ENCODE peak calls at places on chromosomes 7 and 10, in ten cellular contexts. K is sigmoid colon, C is HL-60, X is suprapubic skin, V is upper lobe of left lung, R is prostate gland, J is spleen, P is HCT116, E is Panc1, G is HepG2. L is an unnamed sample.

GRCh38 chr10:12844796-12845524 is 156.6 kb downstream of the CCDC3 start:
- DNase-seq in R (peak), E (peak), K (peak), G (peak), X (peak), J (no peak), C (no peak), P (peak), V (no peak), L (no peak)

GRCh38 chr10:101016814-101017213 is 14.1 kb downstream of the PDZD7 start:
- DNase-seq in G (no peak), J (no peak), V (no peak), E (no peak), X (no peak), C (no peak), P (no peak), R (no peak), K (no peak), L (no peak)

GRCh38 chr7:158027646-158028045 is 560.0 kb downstream of the PTPRN2 start:
- DNase-seq in X (peak), R (no peak), P (no peak), J (no peak), K (peak), G (no peak), C (no peak), V (no peak), E (no peak), L (peak)

GRCh38 chr7:65951837-65952578 is 30.0 kb downstream of the GUSB start:
- DNase-seq in J (no peak), E (no peak), P (no peak), R (no peak), C (no peak), X (peak), K (no peak), G (no peak), V (peak), L (no peak)

GRCh38 chr10:101783736-101784118 is 481 bp upstream of the NPM3 start:
- DNase-seq in G (no peak), J (no peak), C (no peak), X (no peak), E (no peak), V (no peak), K (no peak), P (no peak), R (no peak), L (no peak)

GRCh38 chr10:71589617-71590551 is 129.7 kb downstream of the C10orf105 start:
- DNase-seq in K (no peak), R (peak), G (peak), C (peak), X (no peak), E (no peak), V (no peak), J (no peak), P (no peak), L (no peak)

GRCh38 chr10:36187382-36188042 is 545.4 kb upstream of the FZD8 start:
- DNase-seq in C (no peak), X (no peak), J (no peak), P (no peak), E (no peak), K (peak), G (no peak), R (no peak), V (no peak), L (no peak)

GRCh38 chr10:13074562-13075451 is 25.2 kb upstream of the OPTN start:
- DNase-seq in X (no peak), V (peak), G (peak), P (peak), R (peak), J (peak), C (peak), K (peak), E (no peak), L (peak)

GRCh38 chr7:25389489-25390106 is 161.3 kb upstream of the NPVF start:
- DNase-seq in K (no peak), E (no peak), V (no peak), G (peak), P (peak), C (peak), X (no peak), R (no peak), J (no peak), L (no peak)

GRCh38 chr7:1121476-1121875 is 33.6 kb downstream of the GPER1 start:
- DNase-seq in P (no peak), C (no peak), R (no peak), K (no peak), E (no peak), X (no peak), V (no peak), G (no peak), J (no peak), L (no peak)

GRCh38 chr10:62380002-62380401 is 5.8 kb downstream of the ZNF365 start:
- DNase-seq in V (no peak), P (peak), E (peak), C (no peak), G (peak), R (no peak), K (no peak), X (no peak), J (no peak), L (no peak)

GRCh38 chr7:786472-787255 is 45.6 kb upstream of the SUN1 start:
- DNase-seq in R (peak), C (peak), V (peak), J (peak), P (peak), X (no peak), G (peak), K (peak), E (peak), L (peak)

GRCh38 chr7:499853-500485 is 19.7 kb downstream of the PDGFA start:
- DNase-seq in G (no peak), K (peak), V (peak), P (no peak), C (no peak), E (no peak), R (no peak), J (peak), X (no peak), L (no peak)

GRCh38 chr10:6045600-6046457 is 16.3 kb downstream of the IL2RA start:
- DNase-seq in K (peak), E (no peak), V (no peak), P (no peak), R (no peak), J (no peak), X (no peak), C (no peak), G (no peak), L (no peak)

GRCh38 chr7:138142583-138143201 is 66.4 kb downstream of the AKR1D1 start:
- DNase-seq in E (no peak), C (no peak), K (no peak), R (no peak), G (no peak), P (no peak), X (no peak), V (no peak), J (no peak), L (no peak)

GRCh38 chr10:43055991-43056567 is 20.8 kb upstream of the RET start:
- DNase-seq in E (no peak), X (peak), J (peak), C (no peak), K (peak), G (no peak), V (no peak), R (no peak), P (no peak), L (no peak)

GRCh38 chr7:115678049-115678982 is 352.2 kb downstream of the TFEC start:
- DNase-seq in J (no peak), X (no peak), P (no peak), C (no peak), K (no peak), R (peak), V (no peak), G (peak), E (no peak), L (no peak)

GRCh38 chr7:10022957-10023356 is 950.7 kb upstream of the PHF14 start:
- DNase-seq in X (no peak), C (no peak), P (peak), G (no peak), K (no peak), E (no peak), R (peak), V (no peak), J (no peak), L (no peak)

GRCh38 chr10:117364121-117364960 is 10.9 kb downstream of the PDZD8 start:
- DNase-seq in C (no peak), R (no peak), J (no peak), V (no peak), E (no peak), X (no peak), K (no peak), P (no peak), G (no peak), L (no peak)

GRCh38 chr10:132518572-132519381 is 18.8 kb upstream of the INPP5A start:
- DNase-seq in V (peak), R (peak), G (peak), J (peak), X (no peak), P (peak), E (no peak), C (no peak), K (no peak), L (peak)

GRCh38 chr10:110355922-110356627 is 51.4 kb upstream of the SMNDC1 start:
- DNase-seq in E (no peak), P (no peak), C (no peak), X (no peak), R (no peak), G (no peak), J (no peak), V (peak), K (no peak), L (no peak)

GRCh38 chr10:101272229-101272868 is 43.1 kb upstream of the LBX1 start:
- DNase-seq in G (peak), R (peak), K (peak), C (peak), V (no peak), P (peak), X (no peak), E (peak), J (peak), L (no peak)

GRCh38 chr7:26443761-26444160 is 152.1 kb downstream of the SNX10 start:
- DNase-seq in X (no peak), G (no peak), K (no peak), C (no peak), E (no peak), V (no peak), J (no peak), R (no peak), P (no peak), L (no peak)

GRCh38 chr7:79528421-79528820 is 75.0 kb upstream of the MAGI2 start:
- DNase-seq in J (no peak), G (no peak), V (no peak), E (no peak), P (peak), K (no peak), C (no peak), R (no peak), X (no peak), L (no peak)

GRCh38 chr7:100865971-100866720 is 1.0 kb upstream of the TRIP6 start:
- DNase-seq in K (peak), P (peak), V (peak), X (peak), G (no peak), E (no peak), J (peak), C (peak), R (peak), L (peak)

GRCh38 chr7:127927339-127927679 is 103.9 kb downstream of the LRRC4 start:
- DNase-seq in X (no peak), R (no peak), V (no peak), G (peak), J (no peak), P (no peak), E (no peak), K (no peak), C (peak), L (no peak)

GRCh38 chr10:118564652-118565051 is 30.8 kb downstream of the PRLHR start:
- DNase-seq in V (peak), X (no peak), J (no peak), K (no peak), P (no peak), E (no peak), R (no peak), G (no peak), C (peak), L (no peak)
- TF ChIP-seq CTCF in V (no peak), X (no peak), J (no peak), K (no peak), P (peak), E (peak), R (no peak), G (peak), C (no peak), L (no peak)

GRCh38 chr7:8761731-8762130 is 328.3 kb downstream of the NXPH1 start:
- DNase-seq in V (no peak), X (no peak), J (no peak), E (no peak), K (no peak), G (no peak), P (no peak), C (no peak), R (no peak), L (no peak)

GRCh38 chr7:8762803-8763202 is 329.4 kb downstream of the NXPH1 start:
- DNase-seq in K (no peak), R (no peak), E (no peak), X (no peak), C (no peak), V (no peak), P (no peak), G (no peak), J (no peak), L (no peak)

GRCh38 chr7:8765374-8765773 is 332.0 kb downstream of the NXPH1 start:
- DNase-seq in X (no peak), E (no peak), P (no peak), V (no peak), G (no peak), C (no peak), J (no peak), R (no peak), K (no peak), L (no peak)
- TF ChIP-seq POLR2AphosphoS5 in X (no peak), E (no peak), P (no peak), V (no peak), G (no peak), C (no peak), J (no peak), R (no peak), K (no peak), L (no peak)

DNA sequence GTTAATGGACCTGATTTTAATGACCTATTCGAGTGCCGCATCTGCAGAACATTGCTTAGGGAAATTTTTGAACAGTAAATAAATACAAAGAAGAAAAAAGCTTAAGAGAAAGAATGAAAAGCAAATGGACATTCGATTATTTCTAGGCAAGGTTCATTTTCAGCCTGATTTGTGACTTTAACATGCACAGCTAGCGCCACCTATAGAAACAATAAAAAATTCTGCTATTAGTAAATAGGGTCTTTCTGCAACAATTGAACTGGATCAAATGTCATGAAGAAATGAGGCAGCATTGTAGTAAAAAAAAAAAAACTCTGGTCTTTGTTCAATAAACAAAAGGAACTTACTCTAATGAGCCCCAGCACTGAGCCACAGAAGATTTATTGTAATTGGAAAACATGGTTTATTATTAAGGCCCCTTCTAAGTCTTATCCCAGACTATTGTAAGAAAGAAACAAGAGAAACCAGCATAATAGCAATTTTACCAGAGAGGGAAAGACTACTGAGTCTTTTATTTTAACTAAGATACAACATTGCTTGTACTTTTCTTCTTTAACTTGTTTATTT is 41.4 kb upstream of the GHITM start:
- DNase-seq in V (no peak), K (no peak), X (no peak), G (no peak), R (no peak), P (no peak), E (no peak), C (no peak), J (no peak), L (no peak)
- TF ChIP-seq CTCF in V (no peak), K (no peak), X (no peak), G (peak), R (no peak), P (peak), E (peak), C (peak), J (peak), L (no peak)

GRCh38 chr7:42236266-42237161 is 495 bp downstream of the GLI3 start:
- DNase-seq in R (peak), V (peak), X (peak), J (no peak), K (peak), G (no peak), P (no peak), C (peak), E (no peak), L (peak)
- TF ChIP-seq POLR2AphosphoS5 in R (peak), V (no peak), X (no peak), J (peak), K (peak), G (no peak), P (no peak), C (no peak), E (no peak), L (peak)

GRCh38 chr7:70808876-70809275 is 323.1 kb upstream of the GALNT17 start:
- DNase-seq in J (no peak), E (no peak), R (no peak), G (no peak), K (no peak), V (no peak), P (no peak), X (no peak), C (no peak), L (no peak)

GRCh38 chr7:70810558-70811139 is 321.3 kb upstream of the GALNT17 start:
- DNase-seq in G (peak), V (no peak), E (no peak), X (no peak), J (no peak), P (no peak), C (no peak), K (no peak), R (no peak), L (no peak)

GRCh38 chr7:70807650-70808049 is 324.3 kb upstream of the GALNT17 start:
- DNase-seq in E (no peak), R (no peak), P (no peak), V (peak), G (no peak), C (no peak), K (no peak), X (no peak), J (no peak), L (no peak)

DNA sequence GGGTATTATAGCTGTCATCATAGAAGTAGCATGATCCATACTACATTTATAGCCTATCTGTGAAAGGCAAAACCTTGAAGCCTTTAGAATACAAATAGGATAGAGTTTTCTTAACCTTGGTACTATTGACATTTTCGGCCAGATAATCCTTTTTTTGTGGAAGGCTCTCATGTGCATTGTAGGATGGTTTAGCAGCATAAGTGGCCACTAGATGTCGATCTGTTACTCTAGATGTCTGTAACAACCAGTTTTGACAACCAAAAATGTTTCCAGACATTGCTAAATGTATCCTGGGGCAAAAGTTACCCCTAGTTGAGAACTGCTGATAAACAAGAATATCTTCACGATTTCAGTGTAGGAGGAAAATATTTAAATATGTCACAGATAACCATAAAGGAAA is 319.4 kb upstream of the GALNT17 start:
- DNase-seq in G (peak), X (no peak), C (no peak), V (no peak), K (no peak), J (no peak), E (no peak), P (no peak), R (no peak), L (no peak)
- TF ChIP-seq CTCF in G (peak), X (no peak), C (no peak), V (no peak), K (no peak), J (no peak), E (peak), P (no peak), R (no peak), L (no peak)

GRCh38 chr7:55120501-55121198 is 101.8 kb downstream of the EGFR start:
- DNase-seq in K (no peak), C (no peak), P (no peak), J (no peak), R (peak), X (no peak), V (no peak), E (no peak), G (no peak), L (no peak)
- TF ChIP-seq POLR2AphosphoS5 in K (peak), C (no peak), P (no peak), J (no peak), R (peak), X (peak), V (peak), E (no peak), G (no peak), L (peak)

GRCh38 chr7:85021090-85021704 is 165.7 kb downstream of the SEMA3D start:
- DNase-seq in V (no peak), G (no peak), K (no peak), R (no peak), E (no peak), X (no peak), C (no peak), P (no peak), J (no peak), L (no peak)
- TF ChIP-seq CTCF in V (peak), G (peak), K (peak), R (no peak), E (peak), X (no peak), C (peak), P (peak), J (no peak), L (peak)

GRCh38 chr7:134836447-134836846 is 57.0 kb downstream of the CALD1 start:
- DNase-seq in C (no peak), K (no peak), V (no peak), R (no peak), E (no peak), X (no peak), G (no peak), J (no peak), P (no peak), L (no peak)

GRCh38 chr7:134834689-134835462 is 55.4 kb downstream of the CALD1 start:
- DNase-seq in G (peak), E (no peak), X (no peak), C (no peak), J (no peak), R (no peak), P (no peak), V (no peak), K (peak), L (no peak)

GRCh38 chr7:134832367-134832766 is 52.9 kb downstream of the CALD1 start:
- DNase-seq in E (no peak), J (no peak), P (no peak), K (no peak), R (no peak), X (no peak), G (no peak), V (no peak), C (no peak), L (no peak)

GRCh38 chr7:134831862-134832261 is 52.4 kb downstream of the CALD1 start:
- DNase-seq in R (no peak), P (no peak), C (no peak), X (no peak), J (no peak), V (no peak), G (no peak), K (peak), E (no peak), L (no peak)

GRCh38 chr7:134835463-134835823 is 56.0 kb downstream of the CALD1 start:
- DNase-seq in C (no peak), X (no peak), J (no peak), K (no peak), P (no peak), E (no peak), R (no peak), G (no peak), V (no peak), L (no peak)
- TF ChIP-seq POLR2AphosphoS5 in C (no peak), X (no peak), J (no peak), K (no peak), P (no peak), E (no peak), R (no peak), G (no peak), V (no peak), L (no peak)

GRCh38 chr7:54546081-54546985 is 4.2 kb downstream of the VSTM2A start:
- DNase-seq in K (no peak), J (peak), C (no peak), V (peak), E (no peak), P (no peak), R (no peak), X (no peak), G (peak), L (no peak)
- TF ChIP-seq CTCF in K (no peak), J (no peak), C (no peak), V (no peak), E (peak), P (no peak), R (no peak), X (no peak), G (peak), L (no peak)

GRCh38 chr10:30436688-30437038 is 2.7 kb downstream of the MAP3K8 start:
- DNase-seq in J (no peak), X (no peak), G (no peak), K (no peak), R (no peak), C (no peak), E (no peak), P (no peak), V (no peak), L (no peak)

GRCh38 chr10:30435068-30435422 is 1.1 kb downstream of the MAP3K8 start:
- DNase-seq in C (peak), X (no peak), R (no peak), G (no peak), P (no peak), V (no peak), J (peak), K (peak), E (no peak), L (peak)

GRCh38 chr10:30434273-30435067 is 486 bp downstream of the MAP3K8 start:
- DNase-seq in V (peak), P (peak), E (no peak), C (peak), X (peak), J (peak), R (peak), G (peak), K (peak), L (peak)

GRCh38 chr10:30437039-30437781 is 3.2 kb downstream of the MAP3K8 start:
- DNase-seq in G (no peak), K (no peak), V (no peak), E (no peak), R (no peak), J (no peak), P (no peak), C (peak), X (no peak), L (no peak)

DNA sequence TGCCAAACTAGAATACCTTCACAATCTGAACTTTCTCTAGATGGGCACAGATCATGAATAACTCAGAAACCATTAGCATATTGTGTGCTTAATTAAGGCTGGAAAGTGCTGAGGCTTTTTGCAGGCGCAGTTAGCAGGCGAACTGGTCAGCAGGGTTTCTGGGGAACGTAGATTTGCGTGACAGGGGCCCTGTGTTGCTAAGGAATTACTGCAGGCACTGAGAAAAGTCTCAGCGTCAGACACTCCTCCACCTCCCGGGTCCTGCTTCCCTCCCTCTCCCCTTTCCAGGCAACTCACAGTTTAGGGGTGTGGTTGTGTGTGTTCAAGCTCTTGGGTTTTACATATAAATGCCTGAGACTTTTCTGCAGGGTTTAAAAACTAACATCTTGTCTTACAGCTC is 2.2 kb downstream of the MAP3K8 start:
- DNase-seq in P (no peak), V (no peak), G (no peak), R (no peak), E (no peak), K (peak), J (no peak), X (no peak), C (peak), L (no peak)
- TF ChIP-seq POLR2AphosphoS5 in P (no peak), V (peak), G (no peak), R (no peak), E (no peak), K (peak), J (no peak), X (no peak), C (peak), L (no peak)